ENCODE peak calls at places on chromosomes 16 and 17, in six cellular contexts. One of them, this sample, is unnamed.

GRCh38 chr16:72300892-72301291 is 128.9 kb upstream of the PMFBP1 start:
- DNase-seq in memory B cell: no peak
- DNase-seq in stimulated activated CD4-positive, alpha-beta T cell treated with anti-CD3 and anti-CD28 coated beads, Interleukin-1b, Interleukin-23, amount 100 ng/mL, for 24 hours: no peak
- DNase-seq in RWPE1: no peak
- DNase-seq in nucleus accumbens: no peak
- DNase-seq in NCI-H748 treated with DMSO at 0.1 percent for 48 hours: peak; percentile 8
- DNase-seq in this sample: no peak

GRCh38 chr16:19505600-19506303 is 16.1 kb downstream of the GDE1 start:
- DNase-seq in NCI-H748 treated with DMSO at 0.1 percent for 48 hours: no peak
- DNase-seq in RWPE1: no peak
- DNase-seq in nucleus accumbens: no peak
- DNase-seq in memory B cell: no peak
- DNase-seq in stimulated activated CD4-positive, alpha-beta T cell treated with anti-CD3 and anti-CD28 coated beads, Interleukin-1b, Interleukin-23, amount 100 ng/mL, for 24 hours: no peak
- DNase-seq in this sample: peak; percentile 87

GRCh38 chr17:44279586-44280344 is 11.8 kb upstream of the SLC4A1 start:
- DNase-seq in NCI-H748 treated with DMSO at 0.1 percent for 48 hours: no peak
- DNase-seq in RWPE1: peak; percentile 31
- DNase-seq in memory B cell: no peak
- DNase-seq in nucleus accumbens: peak; percentile 9
- DNase-seq in stimulated activated CD4-positive, alpha-beta T cell treated with anti-CD3 and anti-CD28 coated beads, Interleukin-1b, Interleukin-23, amount 100 ng/mL, for 24 hours: no peak
- DNase-seq in this sample: peak; percentile 42

GRCh38 chr17:1562178-1562643 is 381 bp downstream of the PITPNA start:
- DNase-seq in RWPE1: peak; percentile 42
- DNase-seq in nucleus accumbens: no peak
- DNase-seq in stimulated activated CD4-positive, alpha-beta T cell treated with anti-CD3 and anti-CD28 coated beads, Interleukin-1b, Interleukin-23, amount 100 ng/mL, for 24 hours: no peak
- DNase-seq in NCI-H748 treated with DMSO at 0.1 percent for 48 hours: no peak
- DNase-seq in memory B cell: no peak
- DNase-seq in this sample: no peak

GRCh38 chr17:7579001-7579838 is at the start of gene CD68:
- DNase-seq in NCI-H748 treated with DMSO at 0.1 percent for 48 hours: no peak
- DNase-seq in nucleus accumbens: peak; percentile 27
- DNase-seq in RWPE1: peak; percentile 90
- DNase-seq in memory B cell: peak; percentile 62
- DNase-seq in stimulated activated CD4-positive, alpha-beta T cell treated with anti-CD3 and anti-CD28 coated beads, Interleukin-1b, Interleukin-23, amount 100 ng/mL, for 24 hours: no peak
- DNase-seq in this sample: no peak

GRCh38 chr16:70432800-70433455 is 6.0 kb downstream of the ST3GAL2 start:
- DNase-seq in stimulated activated CD4-positive, alpha-beta T cell treated with anti-CD3 and anti-CD28 coated beads, Interleukin-1b, Interleukin-23, amount 100 ng/mL, for 24 hours: no peak
- DNase-seq in NCI-H748 treated with DMSO at 0.1 percent for 48 hours: no peak
- DNase-seq in memory B cell: no peak
- DNase-seq in RWPE1: no peak
- DNase-seq in nucleus accumbens: no peak
- DNase-seq in this sample: no peak

GRCh38 chr16:66881014-66881417 is 701 bp downstream of the PDP2 start:
- DNase-seq in RWPE1: no peak
- DNase-seq in stimulated activated CD4-positive, alpha-beta T cell treated with anti-CD3 and anti-CD28 coated beads, Interleukin-1b, Interleukin-23, amount 100 ng/mL, for 24 hours: no peak
- DNase-seq in NCI-H748 treated with DMSO at 0.1 percent for 48 hours: no peak
- DNase-seq in memory B cell: no peak
- DNase-seq in nucleus accumbens: no peak
- DNase-seq in this sample: no peak

GRCh38 chr16:71709231-71709781 is 15.2 kb downstream of the PHLPP2 start:
- DNase-seq in RWPE1: peak; percentile 23
- DNase-seq in memory B cell: no peak
- DNase-seq in nucleus accumbens: no peak
- DNase-seq in NCI-H748 treated with DMSO at 0.1 percent for 48 hours: no peak
- DNase-seq in stimulated activated CD4-positive, alpha-beta T cell treated with anti-CD3 and anti-CD28 coated beads, Interleukin-1b, Interleukin-23, amount 100 ng/mL, for 24 hours: no peak
- DNase-seq in this sample: no peak

GRCh38 chr17:17876959-17877547 is 40.3 kb upstream of the SREBF1 start:
- DNase-seq in RWPE1: no peak
- DNase-seq in nucleus accumbens: no peak
- DNase-seq in stimulated activated CD4-positive, alpha-beta T cell treated with anti-CD3 and anti-CD28 coated beads, Interleukin-1b, Interleukin-23, amount 100 ng/mL, for 24 hours: no peak
- DNase-seq in memory B cell: no peak
- DNase-seq in NCI-H748 treated with DMSO at 0.1 percent for 48 hours: no peak
- DNase-seq in this sample: no peak

GRCh38 chr17:9677411-9677810 is 32.1 kb downstream of the USP43 start:
- DNase-seq in NCI-H748 treated with DMSO at 0.1 percent for 48 hours: no peak
- DNase-seq in nucleus accumbens: no peak
- DNase-seq in memory B cell: no peak
- DNase-seq in stimulated activated CD4-positive, alpha-beta T cell treated with anti-CD3 and anti-CD28 coated beads, Interleukin-1b, Interleukin-23, amount 100 ng/mL, for 24 hours: no peak
- DNase-seq in RWPE1: peak; percentile 30
- DNase-seq in this sample: no peak

GRCh38 chr17:82791532-82791931 is 39.7 kb downstream of the TBCD start:
- DNase-seq in memory B cell: no peak
- DNase-seq in stimulated activated CD4-positive, alpha-beta T cell treated with anti-CD3 and anti-CD28 coated beads, Interleukin-1b, Interleukin-23, amount 100 ng/mL, for 24 hours: no peak
- DNase-seq in RWPE1: peak; percentile 62
- DNase-seq in nucleus accumbens: no peak
- DNase-seq in NCI-H748 treated with DMSO at 0.1 percent for 48 hours: no peak
- DNase-seq in this sample: peak; percentile 87

GRCh38 chr17:6435968-6436367 is 1.0 kb upstream of the AIPL1 start:
- DNase-seq in nucleus accumbens: peak; percentile 35
- DNase-seq in RWPE1: peak; percentile 74
- DNase-seq in stimulated activated CD4-positive, alpha-beta T cell treated with anti-CD3 and anti-CD28 coated beads, Interleukin-1b, Interleukin-23, amount 100 ng/mL, for 24 hours: peak; percentile 38
- DNase-seq in memory B cell: peak; percentile 47
- DNase-seq in NCI-H748 treated with DMSO at 0.1 percent for 48 hours: peak; percentile 74
- DNase-seq in this sample: peak; percentile 24

GRCh38 chr16:84836234-84836647 is 16.5 kb downstream of the CRISPLD2 start:
- DNase-seq in RWPE1: peak; percentile 81
- DNase-seq in nucleus accumbens: no peak
- DNase-seq in memory B cell: no peak
- DNase-seq in NCI-H748 treated with DMSO at 0.1 percent for 48 hours: no peak
- DNase-seq in stimulated activated CD4-positive, alpha-beta T cell treated with anti-CD3 and anti-CD28 coated beads, Interleukin-1b, Interleukin-23, amount 100 ng/mL, for 24 hours: no peak
- DNase-seq in this sample: peak; percentile 100

GRCh38 chr16:26889751-26890150 is 177.0 kb upstream of the C16orf82 start:
- DNase-seq in stimulated activated CD4-positive, alpha-beta T cell treated with anti-CD3 and anti-CD28 coated beads, Interleukin-1b, Interleukin-23, amount 100 ng/mL, for 24 hours: no peak
- DNase-seq in NCI-H748 treated with DMSO at 0.1 percent for 48 hours: no peak
- DNase-seq in RWPE1: no peak
- DNase-seq in memory B cell: no peak
- DNase-seq in nucleus accumbens: no peak
- DNase-seq in this sample: no peak

GRCh38 chr16:2243031-2243528 is 6.8 kb downstream of the DNASE1L2 start:
- DNase-seq in memory B cell: no peak
- DNase-seq in stimulated activated CD4-positive, alpha-beta T cell treated with anti-CD3 and anti-CD28 coated beads, Interleukin-1b, Interleukin-23, amount 100 ng/mL, for 24 hours: no peak
- DNase-seq in NCI-H748 treated with DMSO at 0.1 percent for 48 hours: no peak
- DNase-seq in nucleus accumbens: no peak
- DNase-seq in RWPE1: no peak
- DNase-seq in this sample: no peak

GRCh38 chr16:89319883-89320716 is 102.6 kb downstream of the ZNF778 start:
- DNase-seq in nucleus accumbens: no peak
- DNase-seq in NCI-H748 treated with DMSO at 0.1 percent for 48 hours: no peak
- DNase-seq in memory B cell: no peak
- DNase-seq in RWPE1: peak; percentile 82
- DNase-seq in stimulated activated CD4-positive, alpha-beta T cell treated with anti-CD3 and anti-CD28 coated beads, Interleukin-1b, Interleukin-23, amount 100 ng/mL, for 24 hours: no peak
- DNase-seq in this sample: no peak

GRCh38 chr16:68528686-68529379 is 10.3 kb upstream of the ZFP90 start:
- DNase-seq in RWPE1: peak; percentile 81
- DNase-seq in memory B cell: peak; percentile 87
- DNase-seq in nucleus accumbens: peak; percentile 77
- DNase-seq in NCI-H748 treated with DMSO at 0.1 percent for 48 hours: peak; percentile 70
- DNase-seq in stimulated activated CD4-positive, alpha-beta T cell treated with anti-CD3 and anti-CD28 coated beads, Interleukin-1b, Interleukin-23, amount 100 ng/mL, for 24 hours: peak; percentile 86
- DNase-seq in this sample: peak; percentile 55

GRCh38 chr16:9797306-9797705 is 384.9 kb downstream of the GRIN2A start:
- DNase-seq in RWPE1: no peak
- DNase-seq in memory B cell: no peak
- DNase-seq in nucleus accumbens: no peak
- DNase-seq in stimulated activated CD4-positive, alpha-beta T cell treated with anti-CD3 and anti-CD28 coated beads, Interleukin-1b, Interleukin-23, amount 100 ng/mL, for 24 hours: no peak
- DNase-seq in NCI-H748 treated with DMSO at 0.1 percent for 48 hours: no peak
- DNase-seq in this sample: peak; percentile 5

GRCh38 chr17:7043544-7044268 is at the start of gene SLC16A11:
- DNase-seq in NCI-H748 treated with DMSO at 0.1 percent for 48 hours: peak; percentile 36
- DNase-seq in RWPE1: no peak
- DNase-seq in nucleus accumbens: no peak
- DNase-seq in stimulated activated CD4-positive, alpha-beta T cell treated with anti-CD3 and anti-CD28 coated beads, Interleukin-1b, Interleukin-23, amount 100 ng/mL, for 24 hours: no peak
- DNase-seq in memory B cell: peak; percentile 36
- DNase-seq in this sample: no peak

GRCh38 chr16:75660726-75661302 is 13.2 kb downstream of the TERF2IP start:
- DNase-seq in memory B cell: no peak
- DNase-seq in nucleus accumbens: no peak
- DNase-seq in NCI-H748 treated with DMSO at 0.1 percent for 48 hours: no peak
- DNase-seq in stimulated activated CD4-positive, alpha-beta T cell treated with anti-CD3 and anti-CD28 coated beads, Interleukin-1b, Interleukin-23, amount 100 ng/mL, for 24 hours: no peak
- DNase-seq in RWPE1: no peak
- DNase-seq in this sample: no peak

GRCh38 chr17:80217703-80218362 is 2.3 kb downstream of the SGSH start:
- DNase-seq in stimulated activated CD4-positive, alpha-beta T cell treated with anti-CD3 and anti-CD28 coated beads, Interleukin-1b, Interleukin-23, amount 100 ng/mL, for 24 hours: no peak
- DNase-seq in nucleus accumbens: no peak
- DNase-seq in RWPE1: no peak
- DNase-seq in NCI-H748 treated with DMSO at 0.1 percent for 48 hours: no peak
- DNase-seq in memory B cell: no peak
- DNase-seq in this sample: no peak

GRCh38 chr16:46845952-46846351 is 15.0 kb upstream of the C16orf87 start:
- DNase-seq in NCI-H748 treated with DMSO at 0.1 percent for 48 hours: no peak
- DNase-seq in stimulated activated CD4-positive, alpha-beta T cell treated with anti-CD3 and anti-CD28 coated beads, Interleukin-1b, Interleukin-23, amount 100 ng/mL, for 24 hours: no peak
- DNase-seq in memory B cell: no peak
- DNase-seq in nucleus accumbens: no peak
- DNase-seq in RWPE1: no peak
- DNase-seq in this sample: no peak

GRCh38 chr17:65914784-65915342 is 277.1 kb downstream of the CEP112 start:
- DNase-seq in memory B cell: peak; percentile 1
- DNase-seq in stimulated activated CD4-positive, alpha-beta T cell treated with anti-CD3 and anti-CD28 coated beads, Interleukin-1b, Interleukin-23, amount 100 ng/mL, for 24 hours: peak; percentile 1
- DNase-seq in NCI-H748 treated with DMSO at 0.1 percent for 48 hours: no peak
- DNase-seq in nucleus accumbens: no peak
- DNase-seq in RWPE1: no peak
- DNase-seq in this sample: no peak

GRCh38 chr16:4059969-4060368 is 56.3 kb downstream of the ADCY9 start:
- DNase-seq in nucleus accumbens: no peak
- DNase-seq in stimulated activated CD4-positive, alpha-beta T cell treated with anti-CD3 and anti-CD28 coated beads, Interleukin-1b, Interleukin-23, amount 100 ng/mL, for 24 hours: no peak
- DNase-seq in memory B cell: no peak
- DNase-seq in RWPE1: no peak
- DNase-seq in NCI-H748 treated with DMSO at 0.1 percent for 48 hours: no peak
- DNase-seq in this sample: no peak

GRCh38 chr16:65068151-65068740 is 53.6 kb downstream of the CDH11 start:
- DNase-seq in nucleus accumbens: no peak
- DNase-seq in RWPE1: no peak
- DNase-seq in memory B cell: no peak
- DNase-seq in NCI-H748 treated with DMSO at 0.1 percent for 48 hours: no peak
- DNase-seq in stimulated activated CD4-positive, alpha-beta T cell treated with anti-CD3 and anti-CD28 coated beads, Interleukin-1b, Interleukin-23, amount 100 ng/mL, for 24 hours: no peak
- DNase-seq in this sample: no peak

GRCh38 chr16:50195276-50195675 is 42.2 kb downstream of the TENT4B start:
- DNase-seq in nucleus accumbens: no peak
- DNase-seq in NCI-H748 treated with DMSO at 0.1 percent for 48 hours: no peak
- DNase-seq in memory B cell: no peak
- DNase-seq in stimulated activated CD4-positive, alpha-beta T cell treated with anti-CD3 and anti-CD28 coated beads, Interleukin-1b, Interleukin-23, amount 100 ng/mL, for 24 hours: no peak
- DNase-seq in RWPE1: peak; percentile 67
- DNase-seq in this sample: no peak

GRCh38 chr17:57295526-57296023 is 39.3 kb downstream of the MSI2 start:
- DNase-seq in nucleus accumbens: no peak
- DNase-seq in RWPE1: no peak
- DNase-seq in memory B cell: no peak
- DNase-seq in stimulated activated CD4-positive, alpha-beta T cell treated with anti-CD3 and anti-CD28 coated beads, Interleukin-1b, Interleukin-23, amount 100 ng/mL, for 24 hours: no peak
- DNase-seq in NCI-H748 treated with DMSO at 0.1 percent for 48 hours: peak; percentile 36
- DNase-seq in this sample: no peak

GRCh38 chr17:53721101-53721500 is 101.6 kb upstream of the KIF2B start:
- DNase-seq in stimulated activated CD4-positive, alpha-beta T cell treated with anti-CD3 and anti-CD28 coated beads, Interleukin-1b, Interleukin-23, amount 100 ng/mL, for 24 hours: no peak
- DNase-seq in NCI-H748 treated with DMSO at 0.1 percent for 48 hours: no peak
- DNase-seq in memory B cell: no peak
- DNase-seq in nucleus accumbens: no peak
- DNase-seq in RWPE1: no peak
- DNase-seq in this sample: no peak

GRCh38 chr16:86306811-86307517 is 203.4 kb upstream of the FOXF1 start:
- DNase-seq in memory B cell: no peak
- DNase-seq in nucleus accumbens: no peak
- DNase-seq in RWPE1: no peak
- DNase-seq in NCI-H748 treated with DMSO at 0.1 percent for 48 hours: no peak
- DNase-seq in stimulated activated CD4-positive, alpha-beta T cell treated with anti-CD3 and anti-CD28 coated beads, Interleukin-1b, Interleukin-23, amount 100 ng/mL, for 24 hours: no peak
- DNase-seq in this sample: no peak

GRCh38 chr17:63622571-63623390 is 564 bp downstream of the MAP3K3 start:
- DNase-seq in RWPE1: peak; percentile 53
- DNase-seq in stimulated activated CD4-positive, alpha-beta T cell treated with anti-CD3 and anti-CD28 coated beads, Interleukin-1b, Interleukin-23, amount 100 ng/mL, for 24 hours: peak; percentile 25
- DNase-seq in NCI-H748 treated with DMSO at 0.1 percent for 48 hours: peak; percentile 17
- DNase-seq in nucleus accumbens: peak; percentile 42
- DNase-seq in memory B cell: peak; percentile 45
- DNase-seq in this sample: no peak

GRCh38 chr17:48269209-48269608 is 160.8 kb downstream of the SKAP1 start:
- DNase-seq in stimulated activated CD4-positive, alpha-beta T cell treated with anti-CD3 and anti-CD28 coated beads, Interleukin-1b, Interleukin-23, amount 100 ng/mL, for 24 hours: no peak
- DNase-seq in nucleus accumbens: no peak
- DNase-seq in RWPE1: no peak
- DNase-seq in NCI-H748 treated with DMSO at 0.1 percent for 48 hours: no peak
- DNase-seq in memory B cell: no peak
- DNase-seq in this sample: no peak

GRCh38 chr17:39752241-39752831 is 14.6 kb downstream of the GRB7 start:
- DNase-seq in RWPE1: no peak
- DNase-seq in nucleus accumbens: no peak
- DNase-seq in stimulated activated CD4-positive, alpha-beta T cell treated with anti-CD3 and anti-CD28 coated beads, Interleukin-1b, Interleukin-23, amount 100 ng/mL, for 24 hours: no peak
- DNase-seq in memory B cell: no peak
- DNase-seq in NCI-H748 treated with DMSO at 0.1 percent for 48 hours: no peak
- DNase-seq in this sample: no peak

GRCh38 chr17:39069114-39069756 is 82.2 kb downstream of the PLXDC1 start:
- DNase-seq in memory B cell: peak; percentile 29
- DNase-seq in NCI-H748 treated with DMSO at 0.1 percent for 48 hours: no peak
- DNase-seq in RWPE1: peak; percentile 64
- DNase-seq in stimulated activated CD4-positive, alpha-beta T cell treated with anti-CD3 and anti-CD28 coated beads, Interleukin-1b, Interleukin-23, amount 100 ng/mL, for 24 hours: no peak
- DNase-seq in nucleus accumbens: peak; percentile 4
- DNase-seq in this sample: no peak

GRCh38 chr17:53627511-53627910 is 195.2 kb upstream of the KIF2B start:
- DNase-seq in stimulated activated CD4-positive, alpha-beta T cell treated with anti-CD3 and anti-CD28 coated beads, Interleukin-1b, Interleukin-23, amount 100 ng/mL, for 24 hours: no peak
- DNase-seq in NCI-H748 treated with DMSO at 0.1 percent for 48 hours: no peak
- DNase-seq in nucleus accumbens: no peak
- DNase-seq in RWPE1: peak; percentile 8
- DNase-seq in memory B cell: no peak
- DNase-seq in this sample: no peak

GRCh38 chr16:21260870-21261791 is 17.0 kb downstream of the CRYM start:
- DNase-seq in nucleus accumbens: no peak
- DNase-seq in stimulated activated CD4-positive, alpha-beta T cell treated with anti-CD3 and anti-CD28 coated beads, Interleukin-1b, Interleukin-23, amount 100 ng/mL, for 24 hours: no peak
- DNase-seq in NCI-H748 treated with DMSO at 0.1 percent for 48 hours: no peak
- DNase-seq in memory B cell: no peak
- DNase-seq in RWPE1: peak; percentile 91
- DNase-seq in this sample: no peak

GRCh38 chr16:82063456-82064082 is 28.5 kb downstream of the HSD17B2 start:
- DNase-seq in stimulated activated CD4-positive, alpha-beta T cell treated with anti-CD3 and anti-CD28 coated beads, Interleukin-1b, Interleukin-23, amount 100 ng/mL, for 24 hours: no peak
- DNase-seq in memory B cell: no peak
- DNase-seq in RWPE1: no peak
- DNase-seq in NCI-H748 treated with DMSO at 0.1 percent for 48 hours: no peak
- DNase-seq in nucleus accumbens: no peak
- DNase-seq in this sample: no peak

GRCh38 chr16:3880623-3881498 is at the start of gene CREBBP:
- DNase-seq in nucleus accumbens: peak; percentile 77
- DNase-seq in RWPE1: peak; percentile 87
- DNase-seq in NCI-H748 treated with DMSO at 0.1 percent for 48 hours: peak; percentile 31
- DNase-seq in memory B cell: peak; percentile 87
- DNase-seq in stimulated activated CD4-positive, alpha-beta T cell treated with anti-CD3 and anti-CD28 coated beads, Interleukin-1b, Interleukin-23, amount 100 ng/mL, for 24 hours: peak; percentile 75
- DNase-seq in this sample: peak; percentile 62

This sample was measured in astrocyte of the cerebellum.